ENCODE peak calls at places on chromosomes 1 and 21, in seven cellular contexts. V, W, P, B, Z, D and Y are unnamed samples.

GRCh38 chr1:159823401-159823800 is 3.3 kb upstream of the SLAMF8 start:
- DNase-seq in V (no peak), W (no peak), P (no peak), B (peak), Z (no peak), D (no peak), Y (no peak)

GRCh38 chr1:244273262-244273844 is 178.4 kb downstream of the ADSS2 start:
- DNase-seq in V (no peak), W (no peak), P (peak), B (no peak), Z (no peak), D (no peak), Y (no peak)

GRCh38 chr1:57468661-57469523 is 45.0 kb upstream of the DAB1 start:
- DNase-seq in V (peak), W (no peak), P (peak), B (no peak), Z (peak), D (no peak), Y (peak)

GRCh38 chr1:211192227-211192626 is 58.3 kb upstream of the KCNH1 start:
- DNase-seq in V (peak), W (no peak), P (no peak), B (no peak), Z (no peak), D (no peak), Y (no peak)

GRCh38 chr1:210597555-210598134 is 268.9 kb downstream of the HHAT start:
- DNase-seq in V (peak), W (no peak), P (no peak), B (no peak), Z (peak), D (no peak), Y (peak)

GRCh38 chr1:29752141-29752540 is 515.8 kb downstream of the PTPRU start:
- DNase-seq in V (no peak), W (peak), P (no peak), B (no peak), Z (no peak), D (no peak), Y (no peak)

GRCh38 chr1:43936470-43937151 is 3.0 kb downstream of the ARTN start:
- DNase-seq in V (peak), W (peak), P (no peak), B (peak), Z (peak), D (no peak), Y (no peak)

GRCh38 chr1:245603311-245603865 is 448.6 kb downstream of the KIF26B start:
- DNase-seq in V (no peak), W (no peak), P (no peak), B (no peak), Z (no peak), D (no peak), Y (no peak)

GRCh38 chr1:51019811-51020210 is 49.8 kb downstream of the CDKN2C start:
- DNase-seq in V (peak), W (no peak), P (no peak), B (no peak), Z (no peak), D (no peak), Y (no peak)

GRCh38 chr1:48693180-48693579 is 83.5 kb downstream of the BEND5 start:
- DNase-seq in V (no peak), W (no peak), P (no peak), B (no peak), Z (no peak), D (no peak), Y (no peak)

GRCh38 chr1:215911406-215911968 is 344.4 kb downstream of the KCTD3 start:
- DNase-seq in V (peak), W (no peak), P (no peak), B (no peak), Z (peak), D (no peak), Y (peak)

GRCh38 chr1:180670681-180671080 is 38.9 kb downstream of the XPR1 start:
- DNase-seq in V (no peak), W (no peak), P (no peak), B (no peak), Z (no peak), D (no peak), Y (no peak)

GRCh38 chr1:226870323-226871046 is at the start of gene PSEN2:
- DNase-seq in V (peak), W (peak), P (peak), B (peak), Z (peak), D (peak), Y (peak)

GRCh38 chr1:225152061-225152460 is 222.6 kb downstream of the DNAH14 start:
- DNase-seq in V (no peak), W (no peak), P (no peak), B (no peak), Z (no peak), D (no peak), Y (no peak)

GRCh38 chr1:205515781-205516253 is 11.3 kb downstream of the CDK18 start:
- DNase-seq in V (peak), W (no peak), P (no peak), B (no peak), Z (no peak), D (peak), Y (no peak)

GRCh38 chr21:26041441-26042180 is 129.0 kb downstream of the APP start:
- DNase-seq in V (peak), W (no peak), P (no peak), B (no peak), Z (peak), D (no peak), Y (no peak)

GRCh38 chr1:110288111-110288510 is 51.1 kb upstream of the RBM15 start:
- DNase-seq in V (no peak), W (no peak), P (no peak), B (no peak), Z (peak), D (no peak), Y (no peak)

GRCh38 chr1:30145723-30146263 is 577.6 kb downstream of the MATN1 start:
- DNase-seq in V (no peak), W (no peak), P (no peak), B (no peak), Z (no peak), D (no peak), Y (no peak)

GRCh38 chr1:205535866-205536758 is 31.6 kb downstream of the CDK18 start:
- DNase-seq in V (no peak), W (peak), P (no peak), B (no peak), Z (no peak), D (peak), Y (no peak)

GRCh38 chr1:243286409-243287127 is 30.7 kb downstream of the SDCCAG8 start:
- DNase-seq in V (no peak), W (no peak), P (no peak), B (no peak), Z (peak), D (no peak), Y (no peak)

GRCh38 chr1:180643693-180644092 is 11.9 kb downstream of the XPR1 start:
- DNase-seq in V (peak), W (no peak), P (no peak), B (no peak), Z (peak), D (no peak), Y (peak)

GRCh38 chr1:19121192-19121591 is 88.9 kb downstream of the UBR4 start:
- DNase-seq in V (no peak), W (no peak), P (no peak), B (peak), Z (no peak), D (no peak), Y (no peak)

GRCh38 chr1:205283270-205284147 is 38.0 kb downstream of the NUAK2 start:
- DNase-seq in V (no peak), W (no peak), P (peak), B (no peak), Z (no peak), D (no peak), Y (no peak)

GRCh38 chr1:51564124-51564523 is 45.1 kb upstream of the EPS15 start:
- DNase-seq in V (peak), W (no peak), P (no peak), B (peak), Z (peak), D (no peak), Y (peak)

GRCh38 chr1:31302749-31303441 is 6.1 kb downstream of the ZCCHC17 start:
- DNase-seq in V (peak), W (no peak), P (no peak), B (no peak), Z (peak), D (no peak), Y (no peak)

GRCh38 chr1:183566026-183566425 is 24.2 kb downstream of the NCF2 start:
- DNase-seq in V (no peak), W (no peak), P (no peak), B (no peak), Z (no peak), D (no peak), Y (no peak)

GRCh38 chr21:27382404-27382803 is 415.5 kb upstream of the ADAMTS5 start:
- DNase-seq in V (peak), W (no peak), P (no peak), B (no peak), Z (no peak), D (no peak), Y (no peak)

GRCh38 chr21:45471229-45472052 is 66.5 kb downstream of the COL18A1 start:
- DNase-seq in V (peak), W (no peak), P (no peak), B (peak), Z (peak), D (peak), Y (peak)

GRCh38 chr21:28539623-28539988 is 453.1 kb downstream of the LTN1 start:
- DNase-seq in V (no peak), W (no peak), P (no peak), B (no peak), Z (no peak), D (no peak), Y (no peak)

GRCh38 chr1:18748435-18748834 is 111.0 kb downstream of the TAS1R2 start:
- DNase-seq in V (no peak), W (no peak), P (no peak), B (no peak), Z (no peak), D (no peak), Y (no peak)

GRCh38 chr1:17260738-17261137 is 11.8 kb downstream of the PADI3 start:
- DNase-seq in V (no peak), W (no peak), P (no peak), B (no peak), Z (no peak), D (no peak), Y (no peak)